ENCODE peak calls at places on chromosome 2, in six cellular contexts. One of them, this sample, is unnamed.

GRCh38 chr2:200077838-200078237 is 122.5 kb downstream of the MAIP1 start:
- DNase-seq in ELR: peak
- DNase-seq in colonic mucosa: no peak
- DNase-seq in amniotic stem cell: no peak
- DNase-seq in germinal center: no peak
- DNase-seq in endothelial cell of umbilical vein: no peak
- DNase-seq in this sample: no peak

GRCh38 chr2:221443631-221444030 is 128.5 kb downstream of the EPHA4 start:
- DNase-seq in ELR: no peak
- DNase-seq in colonic mucosa: no peak
- DNase-seq in amniotic stem cell: no peak
- DNase-seq in germinal center: no peak
- DNase-seq in endothelial cell of umbilical vein: no peak
- DNase-seq in this sample: no peak

GRCh38 chr2:46306988-46307655 is 9.9 kb downstream of the EPAS1 start:
- DNase-seq in ELR: no peak
- DNase-seq in colonic mucosa: peak
- DNase-seq in amniotic stem cell: no peak
- DNase-seq in germinal center: no peak
- DNase-seq in endothelial cell of umbilical vein: no peak
- DNase-seq in this sample: no peak

GRCh38 chr2:239368906-239369584 is 31.8 kb downstream of the HDAC4 start:
- DNase-seq in ELR: no peak
- DNase-seq in colonic mucosa: no peak
- DNase-seq in amniotic stem cell: no peak
- DNase-seq in germinal center: peak
- DNase-seq in endothelial cell of umbilical vein: no peak
- DNase-seq in this sample: no peak

GRCh38 chr2:198756166-198756565 is 701.6 kb downstream of the SATB2 start:
- DNase-seq in ELR: peak
- DNase-seq in colonic mucosa: no peak
- DNase-seq in amniotic stem cell: no peak
- DNase-seq in germinal center: no peak
- DNase-seq in endothelial cell of umbilical vein: no peak
- DNase-seq in this sample: no peak

GRCh38 chr2:215603440-215603839 is 167.6 kb upstream of the FN1 start:
- DNase-seq in ELR: no peak
- DNase-seq in colonic mucosa: no peak
- DNase-seq in amniotic stem cell: no peak
- DNase-seq in germinal center: no peak
- DNase-seq in endothelial cell of umbilical vein: no peak
- DNase-seq in this sample: no peak

GRCh38 chr2:72341639-72342038 is 194.0 kb upstream of the CYP26B1 start:
- DNase-seq in ELR: no peak
- DNase-seq in colonic mucosa: no peak
- DNase-seq in amniotic stem cell: no peak
- DNase-seq in germinal center: no peak
- DNase-seq in endothelial cell of umbilical vein: no peak
- DNase-seq in this sample: no peak

GRCh38 chr2:74414475-74414874 is 6.9 kb downstream of the C2orf81 start:
- DNase-seq in ELR: no peak
- DNase-seq in colonic mucosa: no peak
- DNase-seq in amniotic stem cell: no peak
- DNase-seq in germinal center: no peak
- DNase-seq in endothelial cell of umbilical vein: no peak
- DNase-seq in this sample: no peak

GRCh38 chr2:25567406-25567805 is 106.0 kb downstream of the DTNB start:
- DNase-seq in ELR: peak
- DNase-seq in colonic mucosa: no peak
- DNase-seq in amniotic stem cell: no peak
- DNase-seq in germinal center: peak
- DNase-seq in endothelial cell of umbilical vein: peak
- DNase-seq in this sample: no peak

GRCh38 chr2:106160786-106161261 is 33.3 kb downstream of the UXS1 start:
- DNase-seq in ELR: no peak
- DNase-seq in colonic mucosa: no peak
- DNase-seq in amniotic stem cell: no peak
- DNase-seq in germinal center: peak
- DNase-seq in endothelial cell of umbilical vein: peak
- DNase-seq in this sample: no peak